ENCODE peak calls at places on chromosome 9, in six cellular contexts. T, V, B, U, C and R are unnamed samples.

GRCh38 chr9:93680445-93681315 is 104.3 kb downstream of the PHF2 start:
- DNase-seq in T (peak; percentile 43), C (no peak), U (no peak), V (no peak), B (no peak), R (peak; percentile 13)

GRCh38 chr9:88932766-88933165 is 58.5 kb upstream of the S1PR3 start:
- DNase-seq in T (peak; percentile 69), B (peak; percentile 38), V (no peak), U (no peak), C (no peak), R (no peak)

GRCh38 chr9:4497855-4498254 is 7.6 kb downstream of the SLC1A1 start:
- DNase-seq in T (no peak), B (no peak), V (no peak), C (no peak), U (no peak), R (no peak)

GRCh38 chr9:107737987-107738743 is 248.6 kb upstream of the KLF4 start:
- DNase-seq in C (no peak), U (no peak), B (no peak), V (no peak), T (no peak), R (no peak)

GRCh38 chr9:114425126-114425525 is 37.3 kb upstream of the AKNA start:
- DNase-seq in V (no peak), B (no peak), T (no peak), C (no peak), U (no peak), R (no peak)

GRCh38 chr9:72856985-72857631 is 95.7 kb downstream of the ALDH1A1 start:
- DNase-seq in B (peak; percentile 37), U (peak; percentile 6), T (no peak), C (no peak), V (peak; percentile 65), R (no peak)

GRCh38 chr9:6576930-6577329 is 68.6 kb downstream of the GLDC start:
- DNase-seq in V (no peak), C (no peak), T (no peak), U (no peak), B (no peak), R (no peak)

GRCh38 chr9:111158375-111158774 is 120.1 kb upstream of the LPAR1 start:
- DNase-seq in U (no peak), V (no peak), C (no peak), T (no peak), B (no peak), R (no peak)

GRCh38 chr9:83956288-83957028 is 23.6 kb downstream of the HNRNPK start:
- DNase-seq in U (peak; percentile 70), T (no peak), C (no peak), V (peak; percentile 85), B (peak; percentile 76), R (peak; percentile 60)

GRCh38 chr9:131728546-131728910 is 11.3 kb downstream of the RAPGEF1 start:
- DNase-seq in U (no peak), V (no peak), T (no peak), C (no peak), B (no peak), R (no peak)

GRCh38 chr9:114348906-114349482 is 19.3 kb downstream of the ORM2 start:
- DNase-seq in V (peak; percentile 45), T (peak; percentile 68), B (peak; percentile 88), C (peak; percentile 94), U (peak; percentile 76), R (peak; percentile 68)

GRCh38 chr9:94511134-94511942 is 43.5 kb upstream of the PCAT7 start:
- DNase-seq in V (peak; percentile 63), U (no peak), B (no peak), C (no peak), T (no peak), R (no peak)

GRCh38 chr9:21958833-21959232 is 35.4 kb downstream of the CDKN2A start:
- DNase-seq in V (no peak), T (no peak), B (no peak), U (no peak), C (no peak), R (no peak)

GRCh38 chr9:133895335-133895734 is 96.8 kb downstream of the VAV2 start:
- DNase-seq in B (no peak), V (no peak), T (no peak), C (no peak), U (no peak), R (no peak)

GRCh38 chr9:26375448-26375847 is 517.2 kb downstream of the CAAP1 start:
- DNase-seq in B (no peak), U (no peak), V (no peak), C (no peak), T (no peak), R (no peak)

GRCh38 chr9:34374905-34375552 is 1.7 kb downstream of the MYORG start:
- DNase-seq in C (no peak), U (no peak), T (no peak), B (no peak), V (peak; percentile 94), R (no peak)

GRCh38 chr9:78239506-78239905 is 3.6 kb downstream of the CEP78 start:
- DNase-seq in B (no peak), T (no peak), V (peak; percentile 62), U (no peak), C (no peak), R (no peak)

GRCh38 chr9:34398875-34399274 is 22.2 kb upstream of the MYORG start:
- DNase-seq in U (no peak), V (no peak), T (no peak), B (no peak), C (no peak), R (no peak)

GRCh38 chr9:77176686-77177142 is 620 bp upstream of the VPS13A start:
- DNase-seq in T (no peak), U (no peak), B (no peak), V (no peak), C (no peak), R (no peak)

GRCh38 chr9:70015099-70015498 is 28.5 kb upstream of the MAMDC2 start:
- DNase-seq in U (no peak), T (no peak), V (no peak), C (no peak), B (no peak), R (no peak)

GRCh38 chr9:133761641-133762248 is 23.6 kb upstream of the SARDH start:
- DNase-seq in V (no peak), T (no peak), U (no peak), C (no peak), B (no peak), R (no peak)

DNA sequence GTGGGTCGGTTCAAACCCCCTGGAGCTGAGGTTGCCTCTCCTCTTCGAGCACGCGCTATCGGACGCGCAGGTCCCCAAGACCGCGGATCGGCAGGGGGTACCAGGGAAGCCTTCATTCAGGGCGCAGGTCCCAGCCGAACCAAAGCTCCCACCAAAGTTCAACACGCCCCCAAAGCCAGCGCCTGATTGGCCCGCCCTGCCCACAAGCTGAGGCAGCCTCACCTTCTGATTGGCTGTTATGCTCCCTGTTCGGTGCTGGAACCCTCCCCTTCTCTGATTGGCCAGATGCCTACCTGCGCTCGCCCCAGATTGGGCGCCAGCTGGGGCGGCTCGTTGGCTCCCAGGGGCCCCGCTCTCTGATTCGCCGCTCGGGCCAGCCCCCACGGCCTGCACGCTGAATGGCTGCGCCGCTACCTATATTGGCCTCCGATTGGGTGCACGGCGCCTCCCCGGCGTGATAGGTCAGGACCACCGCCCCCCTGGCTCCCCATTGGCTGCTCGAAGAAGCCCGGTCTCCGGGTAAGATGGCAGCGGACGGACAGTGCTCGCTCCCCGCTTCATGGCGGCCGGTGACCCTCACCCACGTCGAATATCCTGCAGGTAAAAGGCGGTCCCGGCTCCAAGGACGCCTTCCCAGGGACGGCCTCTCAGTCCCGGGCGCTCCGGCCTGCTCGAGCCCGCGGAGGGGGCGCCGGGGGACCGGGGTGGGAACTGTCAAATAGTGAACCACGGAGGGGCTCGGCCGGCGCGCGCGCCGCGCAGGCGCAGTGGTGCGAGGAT is at the start of gene DOLPP1:
- DNase-seq in T (peak; percentile 98), V (peak; percentile 97), C (peak; percentile 96), U (peak; percentile 100), B (peak; percentile 100), R (peak; percentile 100)
- TF ChIP-seq POLR2A in T (no peak), V (peak; percentile 62), C (peak; percentile 97), U (peak; percentile 70), B (peak; percentile 97), R (peak; percentile 84)

DNA sequence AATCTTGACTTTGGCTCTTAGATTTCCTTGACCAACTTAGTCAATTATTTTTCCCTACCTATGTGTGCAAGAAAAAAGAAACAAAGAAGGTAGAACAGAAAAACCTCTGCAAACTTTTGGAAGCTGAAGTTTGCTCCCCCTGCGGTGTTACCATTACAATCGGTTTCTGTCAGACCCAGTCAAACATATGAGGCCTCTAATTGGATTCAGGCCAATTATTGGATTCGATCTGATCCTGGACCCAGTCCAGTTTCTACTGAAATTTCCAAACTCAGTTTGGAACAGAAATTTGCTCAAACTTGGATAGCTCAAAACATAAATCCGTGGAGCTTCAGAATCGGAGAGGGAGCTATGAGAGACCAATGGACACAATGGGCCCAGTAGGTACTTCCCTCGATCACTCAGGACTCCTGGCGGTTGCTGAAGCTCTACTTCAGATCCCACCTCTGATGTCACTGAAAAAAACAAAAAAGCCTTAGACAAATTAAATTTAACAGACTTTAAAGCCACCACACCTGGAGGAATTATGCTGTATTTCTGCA is 523.9 kb downstream of the DMRTA1 start:
- DNase-seq in U (no peak), V (no peak), B (no peak), C (no peak), T (no peak), R (no peak)
- TF ChIP-seq POLR2AphosphoS5 in U (no peak), V (no peak), B (no peak), C (no peak), T (no peak), R (no peak)

GRCh38 chr9:15248596-15248995 is 58.4 kb downstream of the TTC39B start:
- DNase-seq in B (no peak), V (no peak), U (no peak), T (no peak), C (no peak), R (no peak)

GRCh38 chr9:15250013-15250412 is 57.0 kb downstream of the TTC39B start:
- DNase-seq in U (no peak), V (no peak), C (no peak), T (no peak), B (no peak), R (no peak)

GRCh38 chr9:15253197-15253596 is 53.8 kb downstream of the TTC39B start:
- DNase-seq in B (no peak), V (no peak), U (no peak), C (no peak), T (no peak), R (no peak)

GRCh38 chr9:15249042-15249818 is 57.8 kb downstream of the TTC39B start:
- DNase-seq in B (no peak), C (no peak), T (no peak), V (no peak), U (no peak), R (no peak)

GRCh38 chr9:15253786-15254185 is 53.2 kb downstream of the TTC39B start:
- DNase-seq in T (no peak), V (peak; percentile 63), B (no peak), C (no peak), U (no peak), R (no peak)
- TF ChIP-seq TAF1 in T (no peak), V (no peak), B (no peak), C (no peak), U (no peak), R (no peak)

GRCh38 chr9:8332871-8333270 is 533.3 kb upstream of the DMAC1 start:
- DNase-seq in C (no peak), U (no peak), B (no peak), V (no peak), T (no peak), R (no peak)

GRCh38 chr9:8329561-8330283 is 530.1 kb upstream of the DMAC1 start:
- DNase-seq in T (no peak), V (peak; percentile 20), B (no peak), C (no peak), U (no peak), R (no peak)

GRCh38 chr9:8332296-8332695 is 532.7 kb upstream of the DMAC1 start:
- DNase-seq in B (no peak), V (no peak), U (no peak), T (no peak), C (no peak), R (no peak)

GRCh38 chr9:8331507-8331906 is 531.9 kb upstream of the DMAC1 start:
- DNase-seq in B (no peak), C (no peak), U (no peak), V (no peak), T (no peak), R (no peak)
- TF ChIP-seq POLR2A in B (no peak), C (no peak), U (no peak), V (no peak), T (no peak), R (no peak)